ENCODE peak calls at places on chromosomes 12 and 14, in five cellular contexts. G, H, W, T and P are unnamed samples.

GRCh38 chr14:72049462-72049861 is 117.2 kb downstream of the RGS6 start:
- DNase-seq in H (no peak), W (no peak), G (peak; percentile 22), T (no peak), P (no peak)

GRCh38 chr14:104723651-104724406 is at the start of gene ADSS1:
- DNase-seq in T (peak; percentile 87), G (peak; percentile 67), W (peak; percentile 55), H (no peak), P (peak; percentile 56)

GRCh38 chr12:107845226-107845979 is 70.9 kb downstream of the ASCL4 start:
- DNase-seq in T (no peak), W (no peak), H (no peak), G (no peak), P (no peak)

GRCh38 chr14:64649383-64649998 is 54.7 kb upstream of the PLEKHG3 start:
- DNase-seq in W (peak; percentile 86), T (peak; percentile 83), G (no peak), H (no peak), P (peak; percentile 81)

GRCh38 chr12:5909560-5909959 is 35.5 kb downstream of the ANO2 start:
- DNase-seq in G (no peak), H (no peak), T (no peak), W (no peak), P (no peak)

GRCh38 chr12:99611117-99611516 is 36.4 kb upstream of the GARIN6 start:
- DNase-seq in T (no peak), W (peak; percentile 4), G (no peak), H (no peak), P (no peak)

GRCh38 chr12:468671-469389 is 9.1 kb downstream of the B4GALNT3 start:
- DNase-seq in H (no peak), G (no peak), W (no peak), T (no peak), P (no peak)

GRCh38 chr14:89451229-89451628 is 34.2 kb upstream of the FOXN3 start:
- DNase-seq in W (no peak), T (no peak), G (no peak), H (no peak), P (no peak)

GRCh38 chr14:70955543-70956480 is 48.6 kb downstream of the PCNX1 start:
- DNase-seq in W (peak; percentile 50), G (peak; percentile 4), T (no peak), H (no peak), P (no peak)

GRCh38 chr14:103385994-103386491 is 828 bp downstream of the MARK3 start:
- DNase-seq in G (no peak), H (no peak), T (peak; percentile 63), W (no peak), P (no peak)

GRCh38 chr12:131869871-131870418 is 24.5 kb upstream of the ULK1 start:
- DNase-seq in W (peak; percentile 26), G (no peak), T (no peak), H (no peak), P (no peak)

GRCh38 chr14:105325303-105325702 is 10.8 kb downstream of the PACS2 start:
- DNase-seq in H (no peak), G (no peak), T (peak; percentile 68), W (no peak), P (no peak)

GRCh38 chr12:113135178-113136127 is at the start of gene RASAL1:
- DNase-seq in T (no peak), H (no peak), W (no peak), G (peak; percentile 67), P (no peak)

GRCh38 chr12:13234045-13234641 is 37.6 kb downstream of the EMP1 start:
- DNase-seq in G (peak; percentile 52), H (no peak), W (peak; percentile 77), T (no peak), P (peak; percentile 44)

GRCh38 chr14:105863296-105864108 is 337.1 kb downstream of the TMEM121 start:
- DNase-seq in G (no peak), T (no peak), H (peak; percentile 66), W (no peak), P (peak; percentile 6)

GRCh38 chr14:61530896-61531295 is 164.4 kb upstream of the HIF1A start:
- DNase-seq in W (no peak), G (no peak), H (no peak), T (no peak), P (no peak)

GRCh38 chr14:45251912-45252311 is 1.1 kb downstream of the MIS18BP1 start:
- DNase-seq in T (no peak), H (no peak), G (peak; percentile 17), W (peak; percentile 32), P (no peak)

GRCh38 chr12:57896139-57896436 is 45.3 kb upstream of the ATP23 start:
- DNase-seq in T (no peak), G (no peak), H (no peak), W (peak; percentile 65), P (peak; percentile 54)
- H3K27ac ChIP-seq in T (peak overlapping the region; percentile 94), G (peak overlapping the region; percentile 93), H (peak overlapping the region; percentile 92), W (peak overlapping the region; percentile 31), P (peak overlapping the region; percentile 100)

GRCh38 chr12:94980577-94980976 is 22.9 kb downstream of the NDUFA12 start:
- DNase-seq in G (no peak), H (no peak), W (peak; percentile 42), T (no peak), P (no peak)
- TF ChIP-seq CTCF in G (peak; percentile 9), H (no peak), W (peak; percentile 21), T (peak; percentile 15), P (no peak)

GRCh38 chr14:94042433-94043091 is 16.4 kb downstream of the OTUB2 start:
- DNase-seq in G (no peak), H (no peak), W (no peak), T (no peak), P (no peak)

GRCh38 chr14:94043111-94043755 is 17.1 kb downstream of the OTUB2 start:
- DNase-seq in T (no peak), W (peak; percentile 40), G (no peak), H (no peak), P (no peak)

GRCh38 chr14:94040247-94040646 is 14.1 kb downstream of the OTUB2 start:
- DNase-seq in G (no peak), H (no peak), T (no peak), W (no peak), P (no peak)

GRCh38 chr14:94040796-94041195 is 14.7 kb downstream of the OTUB2 start:
- DNase-seq in W (no peak), T (no peak), G (no peak), H (no peak), P (no peak)

GRCh38 chr14:94041551-94042346 is 15.6 kb downstream of the OTUB2 start:
- DNase-seq in H (no peak), W (peak; percentile 82), G (no peak), T (no peak), P (no peak)
- H3K27ac ChIP-seq in H (no peak overlapping the region), W (no peak overlapping the region), G (no peak overlapping the region), T (no peak overlapping the region), P (no peak overlapping the region)

GRCh38 chr14:99258884-99259283 is 13.1 kb downstream of the BCL11B start:
- DNase-seq in W (no peak), T (no peak), H (no peak), G (no peak), P (no peak)
- TF ChIP-seq CTCF in W (no peak), T (no peak), H (no peak), G (no peak), P (no peak)